ENCODE peak calls at places on chromosome 7, in four cellular contexts. D is gastrocnemius medialis, O is prostate gland, E is ovary. K is an unnamed sample.

GRCh38 chr7:2638224-2638991 is 6.6 kb downstream of the TTYH3 start:
- DNase-seq in D (peak; percentile 81), O (no peak), E (no peak), K (peak; percentile 83)

GRCh38 chr7:39567294-39567693 is 1.1 kb downstream of the YAE1 start:
- DNase-seq in D (no peak), O (no peak), E (no peak), K (no peak)

GRCh38 chr7:69019437-69019836 is 578.8 kb upstream of the AUTS2 start:
- DNase-seq in D (no peak), O (no peak), E (no peak), K (no peak)

GRCh38 chr7:104862719-104863118 is 151.3 kb upstream of the KMT2E start:
- DNase-seq in D (no peak), O (no peak), E (no peak), K (no peak)

GRCh38 chr7:68266004-68266579 is 1269.5 kb downstream of the TYW1 start:
- DNase-seq in D (no peak), O (no peak), E (no peak), K (no peak)

GRCh38 chr7:91083855-91084644 is 180.2 kb upstream of the FZD1 start:
- DNase-seq in D (no peak), O (no peak), E (no peak), K (peak; percentile 85)

GRCh38 chr7:95798401-95798930 is 26.1 kb downstream of the DYNC1I1 start:
- DNase-seq in D (no peak), O (no peak), E (no peak), K (no peak)

GRCh38 chr7:72435366-72435765 is 23.2 kb upstream of the CALN1 start:
- DNase-seq in D (peak; percentile 12), O (no peak), E (no peak), K (no peak)

GRCh38 chr7:49255061-49255460 is 330.7 kb downstream of the CDC14C start:
- DNase-seq in D (no peak), O (no peak), E (no peak), K (no peak)

GRCh38 chr7:619356-619840 is 99.8 kb upstream of the PDGFA start:
- DNase-seq in D (no peak), O (no peak), E (no peak), K (no peak)

GRCh38 chr7:42460148-42460547 is 223.1 kb upstream of the GLI3 start:
- DNase-seq in D (no peak), O (no peak), E (no peak), K (no peak)

GRCh38 chr7:55521543-55522267 is 50.6 kb downstream of the VOPP1 start:
- DNase-seq in D (no peak), O (no peak), E (no peak), K (no peak)

GRCh38 chr7:65438593-65438992 is 64.9 kb downstream of the ZNF92 start:
- DNase-seq in D (no peak), O (no peak), E (no peak), K (no peak)

GRCh38 chr7:35831208-35831607 is 30.4 kb downstream of the SEPTIN7 start:
- DNase-seq in D (no peak), O (no peak), E (no peak), K (no peak)

GRCh38 chr7:122423591-122423990 is 119.0 kb upstream of the FEZF1 start:
- DNase-seq in D (no peak), O (no peak), E (no peak), K (no peak)

GRCh38 chr7:77662869-77663268 is 33.4 kb upstream of the RSBN1L start:
- DNase-seq in D (no peak), O (no peak), E (no peak), K (no peak)

GRCh38 chr7:50182734-50183133 is 89.7 kb upstream of the ZPBP start:
- DNase-seq in D (no peak), O (no peak), E (no peak), K (no peak)

GRCh38 chr7:92076509-92076908 is 57.8 kb downstream of the CYP51A1 start:
- DNase-seq in D (no peak), O (no peak), E (no peak), K (no peak)

GRCh38 chr7:125605241-125605640 is 675.6 kb upstream of the POT1 start:
- DNase-seq in D (no peak), O (no peak), E (no peak), K (no peak)

GRCh38 chr7:103597606-103598005 is 151.6 kb upstream of the SLC26A5 start:
- DNase-seq in D (no peak), O (no peak), E (no peak), K (no peak)

DNA sequence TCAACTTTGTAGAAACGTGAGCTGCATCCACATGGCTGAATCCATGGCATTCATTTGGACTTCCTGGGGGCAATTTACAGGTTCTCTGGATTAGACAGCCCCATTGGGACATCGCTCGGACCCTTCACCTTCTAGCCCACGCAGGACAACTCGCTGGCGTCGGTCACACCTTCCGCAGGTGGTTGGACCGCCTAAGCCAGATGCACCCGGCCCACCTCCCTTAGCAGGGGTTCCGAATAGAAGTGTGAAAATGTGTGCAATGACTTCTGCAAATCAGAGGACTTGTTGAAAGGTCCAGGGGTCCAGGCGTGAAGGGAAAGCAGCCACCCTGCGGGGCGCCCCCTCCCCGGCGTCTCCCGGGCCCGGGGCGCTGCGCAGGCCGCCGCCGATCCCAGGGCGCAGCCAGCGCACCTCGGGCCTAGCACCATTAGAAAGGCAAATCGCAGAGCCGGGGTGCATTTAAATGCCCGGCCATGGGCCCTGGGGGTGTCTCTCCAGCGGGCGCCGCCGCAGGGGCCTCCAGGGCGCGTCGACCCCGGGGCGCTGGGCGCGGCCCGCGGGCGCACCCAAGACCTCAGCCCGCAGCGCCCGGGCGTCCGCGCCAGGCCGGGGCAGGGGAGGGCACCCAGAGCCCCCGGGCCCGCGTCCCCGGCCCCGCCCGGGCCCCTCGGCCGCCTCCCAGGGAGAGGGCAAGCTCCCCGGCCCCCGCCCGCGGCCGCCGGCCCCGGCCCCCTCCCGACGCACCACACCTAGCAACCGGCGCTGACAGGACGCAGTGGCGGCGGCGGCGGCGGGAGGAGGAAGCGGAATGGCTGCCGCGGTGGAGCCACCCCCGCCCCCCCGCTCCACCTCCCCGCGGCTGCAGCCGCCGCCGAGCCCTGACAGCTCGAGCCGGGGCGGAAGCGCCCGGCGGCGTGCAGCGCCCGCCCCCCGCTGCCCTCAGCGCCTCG is 1.2 kb downstream of the JAZF1 start:
- DNase-seq in D (peak; percentile 59), O (peak; percentile 65), E (peak; percentile 73), K (peak; percentile 70)
- TF ChIP-seq POLR2A in D (peak; percentile 41), O (no peak), E (no peak), K (no peak)

DNA sequence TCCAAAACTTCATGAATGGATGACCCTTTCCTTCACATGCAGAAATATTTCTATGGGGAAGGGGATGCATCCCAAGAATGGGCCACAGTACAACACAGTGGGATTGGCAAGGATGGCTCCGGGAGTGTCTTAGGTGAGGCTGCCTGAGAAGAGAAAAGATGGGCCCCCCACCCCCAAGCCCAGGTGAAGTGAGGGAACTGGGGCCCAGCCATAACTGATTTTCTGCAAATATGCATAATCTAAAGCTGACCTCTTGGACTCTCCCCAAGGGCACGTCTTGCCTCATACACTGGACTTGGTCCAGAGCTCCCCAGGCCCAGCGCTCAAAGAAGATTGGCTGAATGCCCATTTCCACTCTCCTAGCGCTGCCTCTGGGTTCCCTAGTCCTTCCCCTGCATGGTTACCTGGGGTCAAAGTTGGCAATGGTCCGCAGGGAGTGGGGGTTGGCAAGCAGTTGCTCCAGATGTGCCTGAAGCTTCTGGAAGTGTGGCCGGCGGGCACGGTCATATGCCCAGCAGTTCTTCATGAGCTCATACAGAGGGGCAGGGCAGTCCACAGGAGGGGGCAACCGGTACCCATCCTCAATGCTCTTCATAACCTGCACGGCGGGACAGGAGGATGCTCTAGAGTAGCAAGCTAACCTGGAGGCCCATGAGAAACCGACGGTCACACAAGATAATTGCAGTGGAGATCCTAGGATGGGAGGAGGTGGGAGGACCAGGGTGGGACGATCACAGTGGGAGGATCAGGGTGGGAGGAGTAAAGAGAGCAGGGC is 12.3 kb downstream of the ZYX start:
- DNase-seq in D (no peak), O (no peak), E (no peak), K (peak; percentile 57)
- H3K9me3 ChIP-seq in D (no peaks in the 10 kb centered on the region), O (no peaks in the 10 kb centered on the region), E (no peaks in the 10 kb centered on the region), K (no peaks in the 10 kb centered on the region)

DNA sequence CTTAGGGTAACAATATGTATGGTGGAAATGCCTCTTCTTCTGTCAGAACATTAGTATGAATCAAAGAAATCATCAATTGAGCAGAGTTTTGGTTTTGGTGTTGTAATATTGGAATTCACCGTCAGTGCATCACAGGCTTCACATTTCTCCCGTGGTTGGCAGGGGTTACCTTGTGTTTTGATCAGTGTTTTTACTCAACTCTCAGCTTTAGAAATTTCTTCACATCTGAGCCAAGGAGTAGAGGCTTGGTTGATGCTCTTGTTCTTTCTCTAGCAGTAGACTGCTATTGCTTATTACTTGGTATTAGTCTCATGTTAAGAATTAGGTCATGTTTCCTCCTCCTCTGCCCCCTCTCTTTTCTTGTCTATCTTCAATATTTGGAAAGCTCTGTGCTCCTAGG is 188.8 kb upstream of the SMIM30 start:
- DNase-seq in D (no peak), O (no peak), E (no peak), K (no peak)
- H3K27ac ChIP-seq in D (no peak overlapping the region), O (no peak overlapping the region), E (no peak overlapping the region), K (no peak overlapping the region)

GRCh38 chr7:139359366-139360209 is at the start of gene LUC7L2:
- DNase-seq in D (peak; percentile 100), O (peak; percentile 100), E (peak; percentile 100), K (peak; percentile 100)
- TF ChIP-seq POLR2A in D (peak; percentile 90), O (peak; percentile 94), E (peak; percentile 88), K (peak; percentile 97)

DNA sequence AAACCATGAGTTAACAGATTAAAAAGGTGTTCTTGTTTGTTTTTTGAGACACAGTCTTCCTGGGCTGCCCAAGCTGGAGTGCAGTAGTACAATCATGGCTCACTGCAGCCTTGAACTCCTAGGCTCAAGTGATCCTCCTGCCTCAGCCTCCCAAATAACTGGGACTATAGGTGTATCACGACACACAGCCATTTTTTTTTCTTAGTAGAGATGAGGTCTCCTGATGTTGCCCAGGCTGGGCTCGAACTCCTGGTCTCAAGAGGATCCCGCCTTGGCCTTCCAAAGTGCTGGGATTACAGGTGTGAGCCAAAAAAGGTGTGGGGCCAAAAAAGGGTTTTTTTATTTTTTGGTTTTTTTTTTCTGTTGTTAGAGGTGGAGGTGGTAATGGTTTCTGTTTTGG is 29.3 kb downstream of the KMT2C start:
- DNase-seq in D (no peak), O (no peak), E (no peak), K (no peak)
- H3K9me3 ChIP-seq in D (no peaks in the 10 kb centered on the region), O (no peaks in the 10 kb centered on the region), E (no peaks in the 10 kb centered on the region), K (no peaks in the 10 kb centered on the region)

DNA sequence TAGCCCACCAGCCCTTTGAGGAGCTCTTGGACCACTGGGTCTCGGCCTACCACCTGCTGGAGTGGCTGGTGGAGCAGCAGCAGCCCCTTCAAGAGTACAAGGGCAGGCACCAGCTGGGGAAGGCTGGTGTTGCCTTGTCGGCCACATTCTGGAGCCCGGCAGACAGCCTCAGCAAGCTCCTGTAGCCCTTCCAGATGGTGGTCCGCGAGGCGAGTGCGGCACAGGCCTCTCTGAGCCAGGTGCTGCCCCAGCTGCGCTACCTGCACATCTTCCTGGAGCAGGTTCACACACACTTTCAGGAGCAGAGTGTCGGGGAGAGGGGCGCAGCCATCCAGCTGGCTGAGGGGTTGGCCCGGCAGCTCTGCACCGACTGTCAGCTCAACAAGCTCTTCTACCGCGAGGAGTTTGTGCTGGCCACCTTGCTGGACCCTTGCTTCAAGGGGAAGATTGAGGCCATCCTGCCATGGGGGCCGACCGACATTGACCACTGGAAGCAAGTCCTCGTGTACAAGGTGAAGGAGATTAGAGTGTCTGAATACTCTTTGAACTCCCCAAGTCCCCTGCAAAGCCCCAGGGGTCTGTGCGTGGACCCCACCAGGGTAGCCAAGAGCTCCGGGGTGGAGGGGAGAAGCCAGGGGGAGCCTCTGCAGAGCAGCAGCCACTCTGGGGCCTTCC is 7.0 kb upstream of the ACTR3C start:
- DNase-seq in D (no peak), O (no peak), E (no peak), K (no peak)
- H3K27ac ChIP-seq in D (no peak overlapping the region), O (no peak overlapping the region), E (no peak overlapping the region), K (no peak overlapping the region)

K was measured in thyroid gland.